ENCODE peak calls at places on chromosomes 6 and 20, in six cellular contexts. One of them, this sample, is unnamed.

GRCh38 chr6:137387365-137387764 is 106.8 kb downstream of the OLIG3 start:
- DNase-seq in HepG2: no peak
- DNase-seq in K562: no peak
- DNase-seq in GM12891: no peak
- DNase-seq in H1: no peak
- DNase-seq in GM12878: no peak
- DNase-seq in this sample: no peak

GRCh38 chr6:54655162-54655561 is 191.4 kb upstream of the FAM83B start:
- DNase-seq in HepG2: no peak
- DNase-seq in K562: no peak
- DNase-seq in GM12891: no peak
- DNase-seq in H1: no peak
- DNase-seq in GM12878: no peak
- DNase-seq in this sample: no peak

GRCh38 chr6:13418838-13419237 is 68.6 kb downstream of the GFOD1 start:
- DNase-seq in HepG2: no peak
- DNase-seq in K562: no peak
- DNase-seq in GM12891: no peak
- DNase-seq in H1: no peak
- DNase-seq in GM12878: no peak
- DNase-seq in this sample: no peak

GRCh38 chr6:56902551-56903464 is 52.1 kb upstream of the BEND6 start:
- DNase-seq in HepG2: peak
- DNase-seq in K562: peak
- DNase-seq in GM12891: no peak
- DNase-seq in H1: no peak
- DNase-seq in GM12878: no peak
- DNase-seq in this sample: no peak

GRCh38 chr20:9945406-9945805 is 89.4 kb upstream of the ANKEF1 start:
- DNase-seq in HepG2: no peak
- DNase-seq in K562: no peak
- DNase-seq in GM12891: no peak
- DNase-seq in H1: no peak
- DNase-seq in GM12878: no peak
- DNase-seq in this sample: no peak

GRCh38 chr6:143402721-143403336 is 47.7 kb downstream of the ADAT2 start:
- DNase-seq in HepG2: no peak
- DNase-seq in K562: no peak
- DNase-seq in GM12891: no peak
- DNase-seq in H1: no peak
- DNase-seq in GM12878: no peak
- DNase-seq in this sample: no peak

GRCh38 chr6:166627039-166627874 is at the start of gene RPS6KA2:
- DNase-seq in HepG2: peak
- DNase-seq in K562: peak
- DNase-seq in GM12891: peak
- DNase-seq in H1: peak
- DNase-seq in GM12878: peak
- DNase-seq in this sample: peak

GRCh38 chr20:22579711-22580697 is 4.4 kb downstream of the FOXA2 start:
- DNase-seq in HepG2: peak
- DNase-seq in K562: no peak
- DNase-seq in GM12891: no peak
- DNase-seq in H1: no peak
- DNase-seq in GM12878: no peak
- DNase-seq in this sample: no peak

GRCh38 chr20:35283441-35284266 is 918 bp downstream of the EIF6 start:
- DNase-seq in HepG2: no peak
- DNase-seq in K562: peak
- DNase-seq in GM12891: no peak
- DNase-seq in H1: no peak
- DNase-seq in GM12878: no peak
- DNase-seq in this sample: no peak

GRCh38 chr20:19841740-19842139 is 83.7 kb downstream of the RIN2 start:
- DNase-seq in HepG2: no peak
- DNase-seq in K562: no peak
- DNase-seq in GM12891: no peak
- DNase-seq in H1: no peak
- DNase-seq in GM12878: no peak
- DNase-seq in this sample: no peak

GRCh38 chr6:52502306-52503029 is 74.4 kb downstream of the TRAM2 start:
- DNase-seq in HepG2: no peak
- DNase-seq in K562: no peak
- DNase-seq in GM12891: no peak
- DNase-seq in H1: no peak
- DNase-seq in GM12878: no peak
- DNase-seq in this sample: no peak

GRCh38 chr6:32050562-32050961 is 12.3 kb downstream of the CYP21A2 start:
- DNase-seq in HepG2: no peak
- DNase-seq in K562: no peak
- DNase-seq in GM12891: no peak
- DNase-seq in H1: no peak
- DNase-seq in GM12878: no peak
- DNase-seq in this sample: no peak

GRCh38 chr6:31777667-31778050 is 531 bp upstream of the VWA7 start:
- DNase-seq in HepG2: no peak
- DNase-seq in K562: no peak
- DNase-seq in GM12891: no peak
- DNase-seq in H1: no peak
- DNase-seq in GM12878: no peak
- DNase-seq in this sample: no peak

GRCh38 chr20:63454729-63455567 is 17.5 kb downstream of the KCNQ2 start:
- DNase-seq in HepG2: no peak
- DNase-seq in K562: no peak
- DNase-seq in GM12891: no peak
- DNase-seq in H1: no peak
- DNase-seq in GM12878: no peak
- DNase-seq in this sample: no peak

GRCh38 chr6:126228001-126228791 is 111.7 kb upstream of the CENPW start:
- DNase-seq in HepG2: no peak
- DNase-seq in K562: peak
- DNase-seq in GM12891: no peak
- DNase-seq in H1: no peak
- DNase-seq in GM12878: no peak
- DNase-seq in this sample: no peak

GRCh38 chr20:24378651-24379050 is 90.8 kb upstream of the SYNDIG1 start:
- DNase-seq in HepG2: no peak
- DNase-seq in K562: no peak
- DNase-seq in GM12891: no peak
- DNase-seq in H1: no peak
- DNase-seq in GM12878: no peak
- DNase-seq in this sample: no peak

GRCh38 chr6:21157186-21157929 is 436.2 kb upstream of the SOX4 start:
- DNase-seq in HepG2: no peak
- DNase-seq in K562: no peak
- DNase-seq in GM12891: no peak
- DNase-seq in H1: no peak
- DNase-seq in GM12878: peak
- DNase-seq in this sample: no peak

GRCh38 chr6:145315982-145316600 is 419.2 kb downstream of the EPM2A start:
- DNase-seq in HepG2: no peak
- DNase-seq in K562: no peak
- DNase-seq in GM12891: no peak
- DNase-seq in H1: no peak
- DNase-seq in GM12878: no peak
- DNase-seq in this sample: no peak

GRCh38 chr20:41619360-41620115 is 1.4 kb upstream of the CHD6 start:
- DNase-seq in HepG2: no peak
- DNase-seq in K562: no peak
- DNase-seq in GM12891: no peak
- DNase-seq in H1: no peak
- DNase-seq in GM12878: no peak
- DNase-seq in this sample: no peak

GRCh38 chr6:62150048-62150663 is 135.9 kb downstream of the KHDRBS2 start:
- DNase-seq in HepG2: peak
- DNase-seq in K562: peak
- DNase-seq in GM12891: no peak
- DNase-seq in H1: no peak
- DNase-seq in GM12878: no peak
- DNase-seq in this sample: no peak

GRCh38 chr6:34705241-34705640 is 8.7 kb upstream of the ILRUN start:
- DNase-seq in HepG2: no peak
- DNase-seq in K562: no peak
- DNase-seq in GM12891: no peak
- DNase-seq in H1: no peak
- DNase-seq in GM12878: no peak
- DNase-seq in this sample: no peak

GRCh38 chr6:156720739-156721714 is 56.2 kb upstream of the ARID1B start:
- DNase-seq in HepG2: peak
- DNase-seq in K562: no peak
- DNase-seq in GM12891: no peak
- DNase-seq in H1: peak
- DNase-seq in GM12878: peak
- DNase-seq in this sample: no peak

GRCh38 chr6:43373252-43373875 is 3.9 kb upstream of the ZNF318 start:
- DNase-seq in HepG2: no peak
- DNase-seq in K562: no peak
- DNase-seq in GM12891: no peak
- DNase-seq in H1: no peak
- DNase-seq in GM12878: no peak
- DNase-seq in this sample: no peak

GRCh38 chr6:43367245-43367984 is 2.0 kb downstream of the ZNF318 start:
- DNase-seq in HepG2: no peak
- DNase-seq in K562: no peak
- DNase-seq in GM12891: no peak
- DNase-seq in H1: no peak
- DNase-seq in GM12878: no peak
- DNase-seq in this sample: no peak

GRCh38 chr6:43368517-43369160 is 808 bp downstream of the ZNF318 start:
- DNase-seq in HepG2: peak
- DNase-seq in K562: peak
- DNase-seq in GM12891: no peak
- DNase-seq in H1: no peak
- DNase-seq in GM12878: no peak
- DNase-seq in this sample: no peak

DNA sequence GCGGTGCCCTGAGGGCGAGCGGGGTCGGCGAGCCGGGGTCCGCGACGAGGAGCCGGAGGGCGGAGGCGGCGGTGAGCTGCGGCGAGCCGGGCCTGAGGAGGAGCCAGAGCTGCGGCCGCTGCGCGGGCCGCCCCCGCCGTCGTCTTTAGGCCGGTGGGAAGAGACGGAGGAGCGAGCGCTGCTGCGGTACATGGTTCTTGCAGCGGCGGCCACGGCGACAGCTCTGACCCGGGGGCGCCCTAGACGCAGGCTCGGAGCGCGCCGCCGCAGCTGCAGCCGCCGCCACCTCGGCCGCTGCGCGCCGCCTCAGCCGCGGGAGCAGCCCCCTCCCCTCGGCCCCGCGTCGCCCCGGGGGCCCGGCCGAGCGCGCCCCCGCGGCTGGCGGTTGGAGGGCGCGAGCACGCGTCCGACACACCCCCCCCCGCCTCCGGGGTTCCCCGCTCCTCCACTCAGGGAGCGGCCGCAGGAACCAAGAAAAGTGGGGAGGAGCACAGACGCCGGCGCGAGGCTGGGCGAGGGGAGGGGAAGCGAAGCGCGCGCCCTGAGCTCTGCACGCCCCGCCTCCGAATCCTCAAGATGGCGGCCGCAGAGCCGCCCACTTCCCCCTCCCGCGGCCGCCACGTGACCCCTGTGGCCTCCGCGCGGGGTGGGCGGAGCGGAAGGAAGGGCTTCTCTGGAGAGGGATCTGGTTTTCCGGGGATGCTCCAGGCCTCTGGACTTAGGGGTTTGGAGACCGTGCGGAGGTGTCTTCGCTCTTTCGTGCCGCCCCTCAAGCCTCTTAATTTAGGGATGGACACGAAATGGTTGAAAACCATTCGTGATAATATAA is at the start of gene ZNF318:
- DNase-seq in HepG2: peak
- DNase-seq in K562: peak
- DNase-seq in GM12891: peak
- DNase-seq in H1: peak
- DNase-seq in GM12878: peak
- DNase-seq in this sample: peak
- TF ChIP-seq POLR2A in HepG2: no peak
- TF ChIP-seq POLR2A in K562: peak
- TF ChIP-seq POLR2A in GM12891: no peak
- TF ChIP-seq POLR2A in H1: peak
- TF ChIP-seq POLR2A in GM12878: peak
- TF ChIP-seq POLR2A in this sample: peak

DNA sequence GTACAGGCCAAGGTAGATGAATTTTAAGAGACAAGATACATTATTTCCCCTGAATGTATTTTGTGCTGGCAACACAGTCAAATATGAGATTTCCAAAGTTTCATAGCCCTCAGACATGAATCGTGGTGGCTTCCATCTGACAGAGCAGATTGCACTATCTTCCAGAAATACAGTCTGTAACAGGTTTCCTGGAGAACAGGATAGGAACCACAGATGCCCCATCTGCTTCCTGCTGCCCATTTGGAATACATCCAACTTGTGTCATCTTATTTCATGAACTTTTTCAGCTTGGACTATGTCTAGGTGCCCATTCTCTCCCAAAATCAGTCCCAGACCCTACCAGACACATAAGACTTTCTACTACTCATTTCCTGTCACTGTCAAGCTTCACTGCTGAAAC is 426.0 kb downstream of the KIF16B start:
- DNase-seq in HepG2: no peak
- DNase-seq in K562: no peak
- DNase-seq in GM12891: no peak
- DNase-seq in H1: no peak
- DNase-seq in GM12878: no peak
- DNase-seq in this sample: no peak
- TF ChIP-seq TAF1 in HepG2: no peak
- TF ChIP-seq TAF1 in K562: no peak
- TF ChIP-seq TAF1 in GM12891: no peak
- TF ChIP-seq TAF1 in H1: no peak
- TF ChIP-seq TAF1 in GM12878: no peak
- TF ChIP-seq TAF1 in this sample: no peak

GRCh38 chr6:38116248-38116647 is 296.7 kb downstream of the ZFAND3 start:
- DNase-seq in HepG2: no peak
- DNase-seq in K562: no peak
- DNase-seq in GM12891: no peak
- DNase-seq in H1: no peak
- DNase-seq in GM12878: no peak
- DNase-seq in this sample: no peak
- TF ChIP-seq POLR2AphosphoS5 in HepG2: no peak
- TF ChIP-seq POLR2AphosphoS5 in K562: no peak
- TF ChIP-seq POLR2AphosphoS5 in GM12891: no peak
- TF ChIP-seq POLR2AphosphoS5 in H1: no peak
- TF ChIP-seq POLR2AphosphoS5 in GM12878: no peak
- TF ChIP-seq POLR2AphosphoS5 in this sample: no peak

GRCh38 chr20:33311989-33312388 is 29.0 kb downstream of the BPIFB1 start:
- DNase-seq in HepG2: no peak
- DNase-seq in K562: no peak
- DNase-seq in GM12891: no peak
- DNase-seq in H1: no peak
- DNase-seq in GM12878: no peak
- DNase-seq in this sample: no peak

GRCh38 chr20:33309631-33310030 is 26.6 kb downstream of the BPIFB1 start:
- DNase-seq in HepG2: no peak
- DNase-seq in K562: no peak
- DNase-seq in GM12891: no peak
- DNase-seq in H1: no peak
- DNase-seq in GM12878: no peak
- DNase-seq in this sample: no peak

GRCh38 chr20:33311011-33311410 is 28.0 kb downstream of the BPIFB1 start:
- DNase-seq in HepG2: no peak
- DNase-seq in K562: no peak
- DNase-seq in GM12891: no peak
- DNase-seq in H1: no peak
- DNase-seq in GM12878: no peak
- DNase-seq in this sample: no peak

GRCh38 chr20:33308668-33309067 is 25.7 kb downstream of the BPIFB1 start:
- DNase-seq in HepG2: no peak
- DNase-seq in K562: no peak
- DNase-seq in GM12891: no peak
- DNase-seq in H1: no peak
- DNase-seq in GM12878: no peak
- DNase-seq in this sample: no peak

GRCh38 chr20:33310327-33310899 is 27.4 kb downstream of the BPIFB1 start:
- DNase-seq in HepG2: peak
- DNase-seq in K562: no peak
- DNase-seq in GM12891: no peak
- DNase-seq in H1: no peak
- DNase-seq in GM12878: no peak
- DNase-seq in this sample: no peak
- TF ChIP-seq POLR2A in HepG2: no peak
- TF ChIP-seq POLR2A in K562: no peak
- TF ChIP-seq POLR2A in GM12891: no peak
- TF ChIP-seq POLR2A in H1: no peak
- TF ChIP-seq POLR2A in GM12878: no peak
- TF ChIP-seq POLR2A in this sample: no peak